ENCODE peak calls at places on chromosomes 11 and 22, in nine cellular contexts. One of them, this sample, is unnamed. For H3K4me1, the result is how much of the 10 kb centered on the place peaks cover.

GRCh38 chr22:23833017-23833795 is 5.6 kb downstream of the DERL3 start:
- DNase-seq in cardiac muscle cell: no peak
- DNase-seq in left lung: no peak
- DNase-seq in Karpas-422: no peak
- DNase-seq in CD4-positive, alpha-beta memory T cell: no peak
- DNase-seq in adipocyte: no peak
- DNase-seq in transverse colon: no peak
- DNase-seq in OCI-LY7: no peak
- DNase-seq in A549: no peak
- DNase-seq in this sample: no peak

GRCh38 chr22:47294222-47294532 is 531.7 kb downstream of the TBC1D22A start:
- DNase-seq in cardiac muscle cell: no peak
- DNase-seq in left lung: no peak
- DNase-seq in Karpas-422: no peak
- DNase-seq in CD4-positive, alpha-beta memory T cell: no peak
- DNase-seq in adipocyte: peak
- DNase-seq in transverse colon: no peak
- DNase-seq in OCI-LY7: no peak
- DNase-seq in A549: no peak
- DNase-seq in this sample: no peak

GRCh38 chr22:37544955-37545702 is 15.2 kb upstream of the CDC42EP1 start:
- DNase-seq in cardiac muscle cell: peak
- DNase-seq in left lung: peak
- DNase-seq in Karpas-422: peak
- DNase-seq in CD4-positive, alpha-beta memory T cell: peak
- DNase-seq in adipocyte: peak
- DNase-seq in transverse colon: peak
- DNase-seq in OCI-LY7: peak
- DNase-seq in A549: peak
- DNase-seq in this sample: peak

GRCh38 chr11:45073575-45074225 is 72.7 kb upstream of the PRDM11 start:
- DNase-seq in cardiac muscle cell: peak
- DNase-seq in left lung: no peak
- DNase-seq in Karpas-422: peak
- DNase-seq in CD4-positive, alpha-beta memory T cell: no peak
- DNase-seq in adipocyte: no peak
- DNase-seq in transverse colon: no peak
- DNase-seq in OCI-LY7: peak
- DNase-seq in A549: no peak
- DNase-seq in this sample: no peak

GRCh38 chr11:70440206-70440605 is 41.9 kb downstream of the CTTN start:
- DNase-seq in cardiac muscle cell: no peak
- DNase-seq in left lung: no peak
- DNase-seq in Karpas-422: no peak
- DNase-seq in CD4-positive, alpha-beta memory T cell: no peak
- DNase-seq in adipocyte: no peak
- DNase-seq in transverse colon: no peak
- DNase-seq in OCI-LY7: no peak
- DNase-seq in A549: no peak
- DNase-seq in this sample: no peak

GRCh38 chr11:70828498-70829159 is 423.7 kb downstream of the SHANK2 start:
- DNase-seq in cardiac muscle cell: no peak
- DNase-seq in left lung: no peak
- DNase-seq in Karpas-422: no peak
- DNase-seq in CD4-positive, alpha-beta memory T cell: no peak
- DNase-seq in adipocyte: no peak
- DNase-seq in transverse colon: peak
- DNase-seq in OCI-LY7: no peak
- DNase-seq in A549: no peak
- DNase-seq in this sample: no peak

GRCh38 chr11:95016133-95016532 is 8.9 kb upstream of the KDM4E start:
- DNase-seq in cardiac muscle cell: no peak
- DNase-seq in left lung: no peak
- DNase-seq in Karpas-422: no peak
- DNase-seq in CD4-positive, alpha-beta memory T cell: no peak
- DNase-seq in adipocyte: peak
- DNase-seq in transverse colon: no peak
- DNase-seq in OCI-LY7: no peak
- DNase-seq in A549: no peak
- DNase-seq in this sample: no peak

GRCh38 chr22:37051629-37052385 is at the start of gene KCTD17:
- DNase-seq in cardiac muscle cell: peak
- DNase-seq in left lung: peak
- DNase-seq in Karpas-422: peak
- DNase-seq in CD4-positive, alpha-beta memory T cell: peak
- DNase-seq in adipocyte: peak
- DNase-seq in transverse colon: peak
- DNase-seq in OCI-LY7: peak
- DNase-seq in A549: peak
- DNase-seq in this sample: peak

GRCh38 chr11:540583-541432 is 3.5 kb downstream of the LRRC56 start:
- DNase-seq in cardiac muscle cell: no peak
- DNase-seq in left lung: no peak
- DNase-seq in Karpas-422: no peak
- DNase-seq in CD4-positive, alpha-beta memory T cell: no peak
- DNase-seq in adipocyte: no peak
- DNase-seq in transverse colon: no peak
- DNase-seq in OCI-LY7: no peak
- DNase-seq in A549: no peak
- DNase-seq in this sample: no peak

GRCh38 chr11:69705901-69706787 is 2.3 kb upstream of the FGF19 start:
- DNase-seq in cardiac muscle cell: no peak
- DNase-seq in left lung: no peak
- DNase-seq in Karpas-422: no peak
- DNase-seq in CD4-positive, alpha-beta memory T cell: no peak
- DNase-seq in adipocyte: no peak
- DNase-seq in transverse colon: no peak
- DNase-seq in OCI-LY7: no peak
- DNase-seq in A549: no peak
- DNase-seq in this sample: no peak

GRCh38 chr11:33652001-33652400 is 48.6 kb downstream of the C11orf91 start:
- DNase-seq in cardiac muscle cell: no peak
- DNase-seq in left lung: no peak
- DNase-seq in Karpas-422: peak
- DNase-seq in CD4-positive, alpha-beta memory T cell: no peak
- DNase-seq in adipocyte: no peak
- DNase-seq in transverse colon: no peak
- DNase-seq in OCI-LY7: no peak
- DNase-seq in A549: no peak
- DNase-seq in this sample: no peak

GRCh38 chr11:107770546-107770945 is 58.7 kb upstream of the SLN start:
- DNase-seq in cardiac muscle cell: no peak
- DNase-seq in left lung: no peak
- DNase-seq in Karpas-422: no peak
- DNase-seq in CD4-positive, alpha-beta memory T cell: no peak
- DNase-seq in adipocyte: peak
- DNase-seq in transverse colon: no peak
- DNase-seq in OCI-LY7: no peak
- DNase-seq in A549: no peak
- DNase-seq in this sample: peak

GRCh38 chr22:35622132-35622913 is 5.2 kb upstream of the MB start:
- DNase-seq in cardiac muscle cell: peak
- DNase-seq in left lung: no peak
- DNase-seq in Karpas-422: no peak
- DNase-seq in CD4-positive, alpha-beta memory T cell: no peak
- DNase-seq in adipocyte: no peak
- DNase-seq in transverse colon: peak
- DNase-seq in OCI-LY7: no peak
- DNase-seq in A549: no peak
- DNase-seq in this sample: peak

GRCh38 chr22:35071784-35072183 is 5.8 kb downstream of the ISX start:
- DNase-seq in cardiac muscle cell: no peak
- DNase-seq in left lung: no peak
- DNase-seq in Karpas-422: no peak
- DNase-seq in CD4-positive, alpha-beta memory T cell: no peak
- DNase-seq in adipocyte: no peak
- DNase-seq in transverse colon: no peak
- DNase-seq in OCI-LY7: no peak
- DNase-seq in A549: no peak
- DNase-seq in this sample: no peak

GRCh38 chr11:32870676-32871075 is 21.9 kb upstream of the QSER1 start:
- DNase-seq in cardiac muscle cell: peak
- DNase-seq in left lung: no peak
- DNase-seq in Karpas-422: peak
- DNase-seq in CD4-positive, alpha-beta memory T cell: peak
- DNase-seq in adipocyte: no peak
- DNase-seq in transverse colon: no peak
- DNase-seq in OCI-LY7: peak
- DNase-seq in A549: no peak
- DNase-seq in this sample: peak

GRCh38 chr11:798093-798713 is at the start of gene SLC25A22:
- DNase-seq in cardiac muscle cell: peak
- DNase-seq in left lung: peak
- DNase-seq in Karpas-422: peak
- DNase-seq in CD4-positive, alpha-beta memory T cell: peak
- DNase-seq in adipocyte: peak
- DNase-seq in transverse colon: peak
- DNase-seq in OCI-LY7: peak
- DNase-seq in A549: peak
- DNase-seq in this sample: peak

GRCh38 chr11:67368621-67369020 is 4.8 kb downstream of the CLCF1 start:
- DNase-seq in cardiac muscle cell: no peak
- DNase-seq in left lung: no peak
- DNase-seq in Karpas-422: peak
- DNase-seq in CD4-positive, alpha-beta memory T cell: no peak
- DNase-seq in adipocyte: no peak
- DNase-seq in transverse colon: no peak
- DNase-seq in OCI-LY7: no peak
- DNase-seq in A549: no peak
- DNase-seq in this sample: no peak

GRCh38 chr11:2431395-2431794 is 12.9 kb downstream of the TRPM5 start:
- DNase-seq in cardiac muscle cell: no peak
- DNase-seq in left lung: no peak
- DNase-seq in Karpas-422: no peak
- DNase-seq in CD4-positive, alpha-beta memory T cell: no peak
- DNase-seq in adipocyte: no peak
- DNase-seq in transverse colon: no peak
- DNase-seq in OCI-LY7: no peak
- DNase-seq in A549: no peak
- DNase-seq in this sample: no peak
- H3K4me1 ChIP-seq in cardiac muscle cell: under half
- H3K4me1 ChIP-seq in left lung: under half
- H3K4me1 ChIP-seq in Karpas-422: under half
- H3K4me1 ChIP-seq in CD4-positive, alpha-beta memory T cell: under half
- H3K4me1 ChIP-seq in adipocyte: under half
- H3K4me1 ChIP-seq in transverse colon: under half
- H3K4me1 ChIP-seq in OCI-LY7: under half
- H3K4me1 ChIP-seq in A549: under half
- H3K4me1 ChIP-seq in this sample: under half

GRCh38 chr11:35864131-35864530 is 79.7 kb upstream of the LDLRAD3 start:
- DNase-seq in cardiac muscle cell: no peak
- DNase-seq in left lung: no peak
- DNase-seq in Karpas-422: no peak
- DNase-seq in CD4-positive, alpha-beta memory T cell: no peak
- DNase-seq in adipocyte: no peak
- DNase-seq in transverse colon: no peak
- DNase-seq in OCI-LY7: no peak
- DNase-seq in A549: no peak
- DNase-seq in this sample: no peak

GRCh38 chr11:35873721-35874120 is 70.1 kb upstream of the LDLRAD3 start:
- DNase-seq in cardiac muscle cell: no peak
- DNase-seq in left lung: no peak
- DNase-seq in Karpas-422: no peak
- DNase-seq in CD4-positive, alpha-beta memory T cell: no peak
- DNase-seq in adipocyte: no peak
- DNase-seq in transverse colon: no peak
- DNase-seq in OCI-LY7: no peak
- DNase-seq in A549: no peak
- DNase-seq in this sample: no peak

GRCh38 chr11:35862666-35863065 is 81.2 kb upstream of the LDLRAD3 start:
- DNase-seq in cardiac muscle cell: no peak
- DNase-seq in left lung: no peak
- DNase-seq in Karpas-422: no peak
- DNase-seq in CD4-positive, alpha-beta memory T cell: no peak
- DNase-seq in adipocyte: no peak
- DNase-seq in transverse colon: no peak
- DNase-seq in OCI-LY7: no peak
- DNase-seq in A549: no peak
- DNase-seq in this sample: no peak

DNA sequence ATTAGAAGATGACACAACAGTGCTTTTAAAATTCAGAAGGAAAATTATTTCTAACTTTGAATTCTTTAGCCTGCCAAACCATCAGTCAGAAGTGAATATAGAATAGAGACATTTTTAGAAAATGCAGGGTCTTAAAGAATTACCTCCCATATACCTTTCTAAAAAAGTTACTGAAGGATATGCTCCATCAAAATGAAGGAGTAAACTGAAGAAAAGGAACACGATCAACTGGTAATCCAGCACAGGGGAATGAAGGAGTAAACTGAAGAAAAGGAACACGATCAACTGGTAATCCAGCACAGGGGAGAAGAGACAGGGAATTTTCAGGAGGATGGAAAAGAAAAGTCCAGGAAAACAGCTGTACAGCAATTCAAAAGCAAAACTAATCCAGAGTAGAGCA is 75.4 kb upstream of the LDLRAD3 start:
- DNase-seq in cardiac muscle cell: no peak
- DNase-seq in left lung: no peak
- DNase-seq in Karpas-422: no peak
- DNase-seq in CD4-positive, alpha-beta memory T cell: no peak
- DNase-seq in adipocyte: no peak
- DNase-seq in transverse colon: no peak
- DNase-seq in OCI-LY7: no peak
- DNase-seq in A549: no peak
- DNase-seq in this sample: no peak
- H3K4me1 ChIP-seq in cardiac muscle cell: under half
- H3K4me1 ChIP-seq in left lung: under half
- H3K4me1 ChIP-seq in Karpas-422: under half
- H3K4me1 ChIP-seq in CD4-positive, alpha-beta memory T cell: under half
- H3K4me1 ChIP-seq in adipocyte: under half
- H3K4me1 ChIP-seq in transverse colon: under half
- H3K4me1 ChIP-seq in OCI-LY7: under half
- H3K4me1 ChIP-seq in A549: under half
- H3K4me1 ChIP-seq in this sample: under half

GRCh38 chr11:91248199-91248807 is 976.3 kb upstream of the FAT3 start:
- DNase-seq in cardiac muscle cell: peak
- DNase-seq in left lung: no peak
- DNase-seq in Karpas-422: peak
- DNase-seq in CD4-positive, alpha-beta memory T cell: no peak
- DNase-seq in adipocyte: peak
- DNase-seq in transverse colon: no peak
- DNase-seq in OCI-LY7: peak
- DNase-seq in A549: peak
- DNase-seq in this sample: peak
- H3K4me1 ChIP-seq in cardiac muscle cell: under half
- H3K4me1 ChIP-seq in left lung: under half
- H3K4me1 ChIP-seq in Karpas-422: under half
- H3K4me1 ChIP-seq in CD4-positive, alpha-beta memory T cell: under half
- H3K4me1 ChIP-seq in adipocyte: under half
- H3K4me1 ChIP-seq in transverse colon: under half
- H3K4me1 ChIP-seq in OCI-LY7: under half
- H3K4me1 ChIP-seq in A549: under half
- H3K4me1 ChIP-seq in this sample: under half

DNA sequence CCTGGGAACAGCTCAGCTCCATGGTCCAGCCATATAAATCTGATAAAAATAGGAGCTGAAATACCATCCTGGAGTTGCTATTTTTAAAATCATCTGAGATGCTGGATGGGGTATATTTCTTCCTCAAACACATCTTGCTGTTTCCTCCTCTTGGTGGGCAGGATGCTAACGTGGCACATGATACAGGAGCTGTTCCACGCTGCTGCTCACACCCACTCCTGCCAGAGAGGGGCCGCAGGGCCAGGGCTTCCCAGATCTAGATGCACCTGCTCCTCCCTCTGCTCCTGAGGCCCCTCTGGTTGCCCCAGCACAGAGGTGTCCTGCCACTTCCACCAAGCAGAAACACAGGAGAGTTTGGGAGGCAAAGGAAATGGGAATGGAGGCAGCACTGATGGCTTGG is 3.3 kb upstream of the ST3GAL4 start:
- DNase-seq in cardiac muscle cell: no peak
- DNase-seq in left lung: no peak
- DNase-seq in Karpas-422: no peak
- DNase-seq in CD4-positive, alpha-beta memory T cell: no peak
- DNase-seq in adipocyte: no peak
- DNase-seq in transverse colon: no peak
- DNase-seq in OCI-LY7: no peak
- DNase-seq in A549: no peak
- DNase-seq in this sample: no peak
- H3K4me1 ChIP-seq in cardiac muscle cell: under half
- H3K4me1 ChIP-seq in left lung: under half
- H3K4me1 ChIP-seq in Karpas-422: under half
- H3K4me1 ChIP-seq in CD4-positive, alpha-beta memory T cell: under half
- H3K4me1 ChIP-seq in adipocyte: half or more
- H3K4me1 ChIP-seq in transverse colon: under half
- H3K4me1 ChIP-seq in OCI-LY7: under half
- H3K4me1 ChIP-seq in A549: under half
- H3K4me1 ChIP-seq in this sample: half or more

This sample was measured in PC-9.